ENCODE peak calls at places on chromosomes 7 and 10, in four cellular contexts. D is B cell, E is Right ventricle myocardium superior, V is right cardiac atrium. S is an unnamed sample.

GRCh38 chr7:92508949-92509348 is 19.4 kb downstream of the PEX1 start:
- ATAC-seq in D (no peak), E (no peak), V (no peak), S (no peak)

GRCh38 chr10:112148314-112148713 is 35.3 kb downstream of the GPAM start:
- ATAC-seq in D (no peak), E (no peak), V (no peak), S (no peak)

GRCh38 chr10:13528138-13528874 is 508 bp downstream of the BEND7 start:
- ATAC-seq in D (peak; percentile 24), E (peak; percentile 39), V (peak; percentile 27), S (no peak)

GRCh38 chr7:134365341-134366054 is 48.8 kb upstream of the SLC35B4 start:
- ATAC-seq in D (no peak), E (no peak), V (no peak), S (no peak)

GRCh38 chr10:76125900-76126299 is 694.5 kb downstream of the LRMDA start:
- ATAC-seq in D (no peak), E (no peak), V (no peak), S (no peak)

GRCh38 chr10:128373071-128373749 is 247.0 kb upstream of the MKI67 start:
- ATAC-seq in D (no peak), E (no peak), V (no peak), S (no peak)

GRCh38 chr10:84632866-84633265 is 304.5 kb downstream of the CCSER2 start:
- ATAC-seq in D (no peak), E (no peak), V (no peak), S (no peak)

GRCh38 chr7:102170417-102170970 is 116.2 kb upstream of the SH2B2 start:
- ATAC-seq in D (no peak), E (peak; percentile 37), V (peak; percentile 47), S (no peak)

GRCh38 chr10:122990278-122990677 is 10.1 kb downstream of the PSTK start:
- ATAC-seq in D (no peak), E (no peak), V (no peak), S (no peak)

GRCh38 chr7:82234457-82235049 is 209.0 kb downstream of the CACNA2D1 start:
- ATAC-seq in D (no peak), E (no peak), V (no peak), S (no peak)

GRCh38 chr10:112966191-112966855 is 16.3 kb downstream of the TCF7L2 start:
- ATAC-seq in D (no peak), E (no peak), V (no peak), S (no peak)

GRCh38 chr10:24449334-24449740 is 240.4 kb downstream of the KIAA1217 start:
- ATAC-seq in D (no peak), E (peak; percentile 79), V (peak; percentile 31), S (no peak)

GRCh38 chr10:56139405-56139804 is 221.7 kb downstream of the ZWINT start:
- ATAC-seq in D (no peak), E (no peak), V (no peak), S (no peak)

GRCh38 chr7:70238171-70238575 is 639.9 kb downstream of the AUTS2 start:
- ATAC-seq in D (peak; percentile 84), E (no peak), V (no peak), S (no peak)

GRCh38 chr7:17928055-17928454 is 12.2 kb downstream of the SNX13 start:
- ATAC-seq in D (no peak), E (no peak), V (no peak), S (no peak)

GRCh38 chr7:57388761-57389160 is 61.2 kb upstream of the ZNF716 start:
- ATAC-seq in D (no peak), E (no peak), V (no peak), S (no peak)

GRCh38 chr10:28385748-28386507 is 83.1 kb upstream of the MPP7 start:
- ATAC-seq in D (no peak), E (no peak), V (no peak), S (no peak)

GRCh38 chr10:73586583-73586984 is 4.6 kb downstream of the USP54 start:
- ATAC-seq in D (no peak), E (peak; percentile 77), V (peak; percentile 81), S (peak; percentile 56)

GRCh38 chr7:136114966-136115762 is 138.0 kb upstream of the MTPN start:
- ATAC-seq in D (peak; percentile 43), E (peak; percentile 78), V (peak; percentile 71), S (no peak)

GRCh38 chr7:2856388-2857169 is 12.5 kb upstream of the GNA12 start:
- ATAC-seq in D (no peak), E (peak; percentile 76), V (no peak), S (no peak)